ENCODE peak calls at places on chromosomes 1 and 21, in five cellular contexts. L, F, S, B and Y are unnamed samples.

GRCh38 chr1:91501527-91501859 is 842 bp downstream of the CDC7 start:
- DNase-seq in L (no peak), F (no peak), S (no peak), B (no peak), Y (no peak)

GRCh38 chr1:3745071-3745470 is 7.2 kb upstream of the CCDC27 start:
- DNase-seq in L (no peak), F (no peak), S (no peak), B (no peak), Y (no peak)

GRCh38 chr1:160830321-160831153 is 32.1 kb downstream of the CD244 start:
- DNase-seq in L (peak; percentile 73), F (peak; percentile 65), S (no peak), B (peak; percentile 40), Y (peak; percentile 71)

GRCh38 chr1:156582388-156583022 is 3.0 kb downstream of the TTC24 start:
- DNase-seq in L (no peak), F (no peak), S (no peak), B (no peak), Y (no peak)

GRCh38 chr1:11237364-11237755 is 25.0 kb downstream of the MTOR start:
- DNase-seq in L (no peak), F (no peak), S (no peak), B (no peak), Y (no peak)

GRCh38 chr21:44991538-44992483 is 52.0 kb downstream of the SLX9 start:
- DNase-seq in L (no peak), F (no peak), S (no peak), B (no peak), Y (no peak)

GRCh38 chr1:19436716-19437476 is 48.4 kb downstream of the CAPZB start:
- DNase-seq in L (peak; percentile 11), F (no peak), S (no peak), B (peak; percentile 95), Y (peak; percentile 71)

GRCh38 chr1:228156518-228156875 is 6.8 kb downstream of the GJC2 start:
- DNase-seq in L (no peak), F (no peak), S (no peak), B (no peak), Y (no peak)

GRCh38 chr1:114003431-114003830 is 24.2 kb downstream of the OLFML3 start:
- DNase-seq in L (no peak), F (no peak), S (no peak), B (no peak), Y (peak; percentile 79)

GRCh38 chr1:34166191-34167090 is 1.4 kb upstream of the CSMD2 start:
- DNase-seq in L (no peak), F (no peak), S (no peak), B (no peak), Y (no peak)

GRCh38 chr1:75034376-75034775 is 99.8 kb upstream of the LHX8 start:
- DNase-seq in L (no peak), F (no peak), S (no peak), B (no peak), Y (no peak)

GRCh38 chr1:234222561-234223280 is 150.5 kb upstream of the COA6 start:
- DNase-seq in L (no peak), F (no peak), S (no peak), B (no peak), Y (no peak)

GRCh38 chr1:221887091-221887746 is 145.3 kb upstream of the DUSP10 start:
- DNase-seq in L (peak; percentile 83), F (peak; percentile 19), S (no peak), B (peak; percentile 33), Y (peak; percentile 21)

GRCh38 chr1:198523183-198523942 is 17.1 kb downstream of the ATP6V1G3 start:
- DNase-seq in L (no peak), F (no peak), S (no peak), B (no peak), Y (peak; percentile 8)

GRCh38 chr1:21866629-21867009 is 54.6 kb downstream of the LDLRAD2 start:
- DNase-seq in L (no peak), F (no peak), S (no peak), B (no peak), Y (no peak)

GRCh38 chr1:239253032-239253431 is 133.3 kb upstream of the CHRM3 start:
- DNase-seq in L (peak; percentile 51), F (no peak), S (no peak), B (no peak), Y (no peak)

GRCh38 chr1:14961661-14962267 is 191.8 kb upstream of the TMEM51 start:
- DNase-seq in L (no peak), F (peak; percentile 34), S (no peak), B (no peak), Y (no peak)

GRCh38 chr1:163168053-163168452 is 34.7 kb downstream of the RGS5 start:
- DNase-seq in L (peak; percentile 26), F (no peak), S (no peak), B (no peak), Y (no peak)

GRCh38 chr1:8584316-8584715 is 233.1 kb downstream of the RERE start:
- DNase-seq in L (no peak), F (no peak), S (no peak), B (no peak), Y (no peak)
- TF ChIP-seq MYC in L (no peak), F (no peak), S (no peak), B (no peak), Y (no peak)

DNA sequence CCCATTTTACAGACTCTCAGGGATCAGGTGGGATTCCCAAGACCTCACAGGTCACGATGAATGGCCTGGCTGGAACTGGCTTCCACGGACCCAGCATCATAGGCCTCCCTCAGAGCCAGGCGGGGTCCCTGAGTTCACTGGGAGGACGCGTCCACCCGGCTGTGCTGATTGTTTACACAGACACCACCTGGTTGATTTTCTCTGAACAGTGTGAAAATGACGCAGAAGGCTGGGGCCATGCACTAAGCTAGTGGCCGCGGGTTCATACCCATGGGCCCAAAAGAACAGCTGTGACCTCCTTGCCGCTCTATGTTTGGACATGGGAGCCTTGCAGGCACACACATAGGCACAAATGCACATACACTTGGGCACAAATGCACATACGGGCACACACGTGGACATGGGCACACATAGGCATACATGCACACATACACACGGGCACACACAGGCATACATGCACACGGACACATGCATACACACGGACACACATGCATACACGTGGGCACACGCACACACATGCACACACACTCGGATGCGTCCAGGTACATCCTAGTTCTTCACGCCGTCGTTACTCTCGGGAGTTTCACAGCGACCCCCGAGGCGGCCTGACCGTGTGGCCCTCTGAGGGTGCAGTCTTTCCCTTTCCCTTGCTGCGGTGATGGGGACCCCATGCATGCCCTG is 23.2 kb downstream of the CSTB start:
- DNase-seq in L (no peak), F (no peak), S (no peak), B (no peak), Y (no peak)
- TF ChIP-seq MAX in L (no peak), F (no peak), S (no peak), B (no peak), Y (no peak)

GRCh38 chr1:52637946-52638345 is 5.0 kb downstream of the SHISAL2A start:
- DNase-seq in L (no peak), F (no peak), S (no peak), B (no peak), Y (no peak)
- TF ChIP-seq CTCF in L (no peak), F (no peak), S (no peak), B (no peak), Y (no peak)

GRCh38 chr1:93081716-93082115 is 2.6 kb downstream of the MTF2 start:
- DNase-seq in L (no peak), F (no peak), S (no peak), B (no peak), Y (peak; percentile 41)

GRCh38 chr1:93082313-93082712 is 3.2 kb downstream of the MTF2 start:
- DNase-seq in L (no peak), F (no peak), S (no peak), B (no peak), Y (no peak)

GRCh38 chr1:93078935-93079654 is at the start of gene MTF2:
- DNase-seq in L (peak; percentile 96), F (peak; percentile 89), S (peak; percentile 84), B (peak; percentile 90), Y (peak; percentile 99)

GRCh38 chr1:93080424-93080823 is 1.3 kb downstream of the MTF2 start:
- DNase-seq in L (peak; percentile 64), F (peak; percentile 42), S (peak; percentile 51), B (peak; percentile 63), Y (peak; percentile 75)

GRCh38 chr1:93079685-93080141 is 630 bp downstream of the MTF2 start:
- DNase-seq in L (no peak), F (peak; percentile 62), S (no peak), B (no peak), Y (peak; percentile 75)
- TF ChIP-seq MYC in L (no peak), F (no peak), S (no peak), B (no peak), Y (no peak)

DNA sequence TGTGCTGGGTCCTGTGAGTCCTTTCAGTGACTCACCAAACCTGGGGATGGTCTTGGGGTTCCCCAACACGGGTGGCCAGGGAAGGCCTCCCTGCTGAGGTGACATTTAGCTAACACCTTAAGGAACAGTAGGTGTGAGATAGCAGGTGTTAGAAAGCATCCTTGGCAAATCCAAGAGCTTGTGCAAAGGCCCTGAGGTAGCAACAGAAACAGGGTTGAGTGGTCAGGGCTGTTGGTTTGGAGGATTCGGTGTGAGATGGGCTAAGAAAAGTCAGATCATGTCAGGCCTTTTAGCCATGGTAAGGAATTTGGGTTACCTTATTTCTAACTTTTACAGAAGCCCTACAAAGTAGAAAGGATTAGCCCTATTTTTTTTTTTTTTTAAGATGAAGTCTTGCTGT is 343.0 kb downstream of the CAMTA1 start:
- DNase-seq in L (no peak), F (no peak), S (no peak), B (no peak), Y (no peak)
- TF ChIP-seq MAX in L (no peak), F (no peak), S (no peak), B (no peak), Y (no peak)

DNA sequence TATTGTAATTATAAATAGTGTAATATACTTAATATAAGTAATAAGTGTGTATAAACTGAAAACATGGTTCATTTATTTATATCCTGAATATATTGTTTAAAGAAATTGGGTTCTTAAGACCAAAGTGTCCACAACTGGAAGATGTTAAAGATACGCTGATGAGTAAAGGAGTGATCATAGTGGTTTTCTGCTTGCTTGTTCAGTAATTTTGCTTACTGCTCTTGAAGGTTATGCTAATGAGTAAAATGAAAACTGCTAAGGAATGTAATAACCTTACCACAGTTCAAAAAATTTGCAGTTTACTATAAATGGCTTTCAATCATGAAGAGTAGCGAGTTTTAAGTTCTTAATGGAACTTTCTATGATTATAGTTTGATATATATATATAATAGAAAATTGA is 22.0 kb downstream of the DONSON start:
- DNase-seq in L (no peak), F (no peak), S (no peak), B (no peak), Y (no peak)
- TF ChIP-seq CTCF in L (no peak), F (no peak), S (no peak), B (no peak), Y (no peak)

DNA sequence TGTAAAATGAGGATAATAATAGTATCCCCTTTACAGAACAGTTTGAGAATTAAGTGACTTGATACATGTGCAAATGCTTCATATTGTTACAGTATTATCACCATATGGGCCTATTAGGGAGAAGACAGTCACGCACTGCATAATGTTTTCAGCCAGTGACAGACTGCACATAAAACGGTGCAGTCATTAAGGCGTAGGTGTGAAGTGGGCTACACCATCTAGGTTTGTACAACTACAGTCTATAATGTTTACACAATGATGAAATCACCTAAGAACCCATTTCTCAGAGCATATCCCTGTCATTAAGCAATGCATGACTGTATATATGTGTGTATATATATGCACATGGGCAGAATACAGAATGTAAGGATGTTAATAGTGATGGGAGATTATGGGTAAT is 122.7 kb upstream of the DAB1 start:
- DNase-seq in L (no peak), F (no peak), S (no peak), B (no peak), Y (no peak)
- TF ChIP-seq MYC in L (no peak), F (no peak), S (no peak), B (no peak), Y (no peak)